ENCODE peak calls at places on chromosomes 12 and 14, in six cellular contexts. S is A549, F is pancreas, M is HepG2, N is colonic mucosa, I is transverse colon. T is an unnamed sample.

GRCh38 chr12:43982544-43982943 is 146.7 kb downstream of the TMEM117 start:
- DNase-seq in S (no peak), F (no peak), M (no peak), N (no peak), I (no peak), T (no peak)

GRCh38 chr12:40146800-40147797 is 41.2 kb upstream of the SLC2A13 start:
- DNase-seq in S (no peak), F (no peak), M (no peak), N (no peak), I (no peak), T (no peak)

GRCh38 chr14:60654303-60654925 is 5.1 kb upstream of the SIX1 start:
- DNase-seq in S (no peak), F (no peak), M (no peak), N (no peak), I (no peak), T (no peak)

GRCh38 chr14:54683882-54684794 is 117.2 kb downstream of the SAMD4A start:
- DNase-seq in S (no peak), F (peak; percentile 24), M (no peak), N (peak; percentile 26), I (peak; percentile 37), T (no peak)

GRCh38 chr14:105013150-105013787 is 7.6 kb downstream of the CDCA4 start:
- DNase-seq in S (no peak), F (no peak), M (no peak), N (no peak), I (no peak), T (no peak)

GRCh38 chr14:92503756-92504491 is 9.7 kb upstream of the RIN3 start:
- DNase-seq in S (peak; percentile 96), F (no peak), M (peak; percentile 94), N (no peak), I (no peak), T (peak; percentile 96)

GRCh38 chr12:26226629-26227375 is 31.4 kb downstream of the SSPN start:
- DNase-seq in S (no peak), F (peak; percentile 44), M (no peak), N (no peak), I (peak; percentile 40), T (peak; percentile 57)

GRCh38 chr12:128801879-128802391 is 21.8 kb downstream of the SLC15A4 start:
- DNase-seq in S (no peak), F (no peak), M (no peak), N (no peak), I (no peak), T (peak; percentile 38)

GRCh38 chr14:80055912-80056801 is 155.1 kb downstream of the DIO2 start:
- DNase-seq in S (peak; percentile 25), F (peak; percentile 14), M (peak; percentile 16), N (peak; percentile 24), I (peak; percentile 9), T (no peak)

GRCh38 chr12:55906056-55906455 is 21.6 kb downstream of the PYM1 start:
- DNase-seq in S (no peak), F (no peak), M (no peak), N (no peak), I (no peak), T (peak; percentile 66)

GRCh38 chr12:40198601-40199000 is 26.2 kb upstream of the LRRK2 start:
- DNase-seq in S (no peak), F (no peak), M (no peak), N (no peak), I (no peak), T (no peak)

GRCh38 chr14:69972755-69973154 is 93.5 kb downstream of the SMOC1 start:
- DNase-seq in S (no peak), F (no peak), M (no peak), N (no peak), I (no peak), T (no peak)

GRCh38 chr12:115801826-115802225 is 475.7 kb downstream of the MED13L start:
- DNase-seq in S (no peak), F (no peak), M (no peak), N (no peak), I (no peak), T (no peak)

GRCh38 chr14:35934499-35934898 is 108.4 kb downstream of the BRMS1L start:
- DNase-seq in S (no peak), F (no peak), M (no peak), N (no peak), I (no peak), T (no peak)

GRCh38 chr12:121233628-121234020 is 23.7 kb downstream of the P2RX4 start:
- DNase-seq in S (no peak), F (no peak), M (no peak), N (no peak), I (no peak), T (no peak)

GRCh38 chr12:108169671-108170070 is 40.6 kb downstream of the WSCD2 start:
- DNase-seq in S (no peak), F (no peak), M (no peak), N (no peak), I (no peak), T (no peak)

GRCh38 chr12:56311003-56311402 is 4.8 kb downstream of the CNPY2 start:
- DNase-seq in S (no peak), F (no peak), M (no peak), N (no peak), I (no peak), T (no peak)

GRCh38 chr14:22464422-22465142 is 124.4 kb downstream of the DAD1 start:
- DNase-seq in S (no peak), F (no peak), M (no peak), N (no peak), I (no peak), T (no peak)

GRCh38 chr14:22945642-22946041 is 11.2 kb downstream of the HAUS4 start:
- DNase-seq in S (no peak), F (no peak), M (no peak), N (no peak), I (no peak), T (no peak)

GRCh38 chr12:76236640-76237039 is 111.6 kb downstream of the BBS10 start:
- DNase-seq in S (peak; percentile 53), F (no peak), M (peak; percentile 12), N (no peak), I (no peak), T (peak; percentile 96)

GRCh38 chr12:52231305-52232232 is 1.5 kb upstream of the KRT7 start:
- DNase-seq in S (no peak), F (peak; percentile 44), M (no peak), N (no peak), I (peak; percentile 36), T (peak; percentile 64)

GRCh38 chr12:69834147-69834546 is 9.1 kb downstream of the MYRFL start:
- DNase-seq in S (no peak), F (no peak), M (no peak), N (no peak), I (no peak), T (no peak)

GRCh38 chr12:117045175-117045997 is 53.8 kb downstream of the TESC start:
- DNase-seq in S (no peak), F (no peak), M (peak; percentile 92), N (no peak), I (no peak), T (no peak)

GRCh38 chr14:80387563-80387981 is 176.3 kb upstream of the DIO2 start:
- DNase-seq in S (no peak), F (no peak), M (peak; percentile 17), N (no peak), I (no peak), T (no peak)

GRCh38 chr14:50813544-50813863 is 17.5 kb downstream of the NIN start:
- DNase-seq in S (no peak), F (no peak), M (no peak), N (no peak), I (no peak), T (no peak)

GRCh38 chr12:34386016-34386415 is 363.7 kb downstream of the ALG10 start:
- DNase-seq in S (no peak), F (no peak), M (no peak), N (no peak), I (no peak), T (no peak)

GRCh38 chr14:29352681-29353080 is 575.0 kb downstream of the PRKD1 start:
- DNase-seq in S (no peak), F (no peak), M (no peak), N (no peak), I (no peak), T (no peak)

DNA sequence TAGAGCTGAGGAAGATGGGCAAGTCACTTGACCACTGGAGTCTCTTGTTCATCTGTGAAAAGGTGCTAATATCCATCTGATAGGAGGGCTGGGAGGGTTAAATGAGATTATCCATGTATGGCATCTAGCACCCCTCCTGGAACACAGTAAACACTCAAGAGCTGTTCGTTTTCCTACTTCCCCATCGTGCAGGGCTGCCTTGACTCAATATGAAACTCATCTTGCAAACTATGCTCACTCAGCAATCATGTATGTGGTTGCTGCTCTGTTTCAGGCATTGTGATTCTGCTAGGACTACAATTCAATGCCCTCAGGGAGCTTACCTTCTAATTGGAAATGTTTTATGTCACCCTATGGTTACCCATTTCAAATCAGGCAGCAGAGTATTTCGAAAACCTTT is 395.6 kb downstream of the BCAT1 start:
- DNase-seq in S (no peak), F (no peak), M (no peak), N (no peak), I (no peak), T (no peak)
- TF ChIP-seq CTCF in S (no peak), F (no peak), M (no peak), N (no peak), I (no peak), T (no peak)

GRCh38 chr14:93958567-93959238 is 17.7 kb downstream of the ASB2 start:
- DNase-seq in S (no peak), F (no peak), M (no peak), N (no peak), I (no peak), T (no peak)

GRCh38 chr14:93956514-93957332 is 19.6 kb downstream of the ASB2 start:
- DNase-seq in S (no peak), F (no peak), M (no peak), N (no peak), I (peak; percentile 50), T (no peak)

GRCh38 chr14:93957751-93958566 is 18.4 kb downstream of the ASB2 start:
- DNase-seq in S (no peak), F (no peak), M (no peak), N (no peak), I (no peak), T (no peak)

GRCh38 chr14:93956082-93956481 is 20.3 kb downstream of the ASB2 start:
- DNase-seq in S (no peak), F (no peak), M (no peak), N (no peak), I (no peak), T (no peak)

DNA sequence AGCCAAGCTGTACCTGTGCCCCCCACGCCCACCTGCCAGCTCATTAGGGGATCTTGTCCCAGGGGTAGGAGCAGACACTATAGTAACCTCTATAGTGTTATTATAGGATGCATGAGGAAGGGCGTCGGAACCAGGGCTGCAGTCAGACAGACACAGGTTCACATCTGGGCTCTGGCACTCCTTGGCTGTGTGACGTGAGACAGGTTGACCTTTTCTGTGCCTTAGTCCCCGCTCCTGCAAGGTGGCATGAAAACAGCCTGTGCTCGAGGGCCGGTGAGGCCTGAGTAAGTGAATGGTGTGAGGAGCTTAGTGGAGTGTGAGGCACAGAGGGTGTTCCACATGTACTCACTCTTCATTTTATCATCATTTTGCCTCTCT is 19.0 kb downstream of the ASB2 start:
- DNase-seq in S (no peak), F (no peak), M (no peak), N (no peak), I (no peak), T (no peak)
- H3K4me1 ChIP-seq in S (peaks cover 22% of the 10 kb centered on the region), F (no peaks in the 10 kb centered on the region), M (peaks cover 89% of the 10 kb centered on the region), N (no peaks in the 10 kb centered on the region), I (peaks cover 34% of the 10 kb centered on the region), T (peaks cover 14% of the 10 kb centered on the region)

GRCh38 chr12:47781479-47782371 is 8.7 kb downstream of the SLC48A1 start:
- DNase-seq in S (no peak), F (no peak), M (no peak), N (no peak), I (no peak), T (peak; percentile 91)
- H3K27ac ChIP-seq in S (no peak overlapping the region), F (no peak overlapping the region), M (no peak overlapping the region), N (no peak overlapping the region), I (no peak overlapping the region), T (no peak overlapping the region)

GRCh38 chr12:28114488-28114887 is 75.8 kb upstream of the CCDC91 start:
- DNase-seq in S (no peak), F (no peak), M (no peak), N (no peak), I (no peak), T (peak; percentile 87)
- TF ChIP-seq CTCF in S (no peak), F (no peak), M (no peak), N (no peak), I (no peak), T (no peak)